ENCODE peak calls at places on chromosomes 11 and 22, in eight cellular contexts. F is GM23338, U is GM23248, V is PC-9, H is HCT116, G is SK-N-SH, C is PC-3, Q is Karpas-422. B is an unnamed sample. For H3K9me2, the result is how much of the 10 kb centered on the place peaks cover.

GRCh38 chr11:61947486-61948210 is 2.5 kb upstream of the BEST1 start:
- DNase-seq in F (peak), U (peak), V (peak), H (peak), G (peak), C (peak), Q (peak), B (peak)

GRCh38 chr11:75603791-75604736 is 42.0 kb downstream of the SERPINH1 start:
- DNase-seq in F (no peak), U (peak), V (peak), H (no peak), G (no peak), C (peak), Q (no peak), B (no peak)

GRCh38 chr11:77038029-77038824 is 4.0 kb downstream of the B3GNT6 start:
- DNase-seq in F (no peak), U (no peak), V (peak), H (no peak), G (no peak), C (peak), Q (no peak), B (no peak)

GRCh38 chr11:16385099-16385498 is 28.8 kb upstream of the SOX6 start:
- DNase-seq in F (no peak), U (no peak), V (no peak), H (no peak), G (no peak), C (no peak), Q (no peak), B (no peak)

GRCh38 chr11:85955531-85955930 is 100.3 kb downstream of the CCDC83 start:
- DNase-seq in F (no peak), U (peak), V (no peak), H (no peak), G (no peak), C (no peak), Q (no peak), B (no peak)

GRCh38 chr11:133012803-133013202 is 519.5 kb downstream of the OPCML start:
- DNase-seq in F (no peak), U (no peak), V (no peak), H (no peak), G (no peak), C (no peak), Q (no peak), B (no peak)

GRCh38 chr11:114172055-114172861 is 112.7 kb downstream of the ZBTB16 start:
- DNase-seq in F (no peak), U (no peak), V (no peak), H (no peak), G (no peak), C (no peak), Q (no peak), B (no peak)

GRCh38 chr11:77406396-77406795 is 67.5 kb downstream of the PAK1 start:
- DNase-seq in F (no peak), U (no peak), V (no peak), H (no peak), G (no peak), C (no peak), Q (no peak), B (no peak)

GRCh38 chr22:42697542-42698013 is 23.1 kb downstream of the A4GALT start:
- DNase-seq in F (no peak), U (peak), V (peak), H (peak), G (no peak), C (peak), Q (no peak), B (no peak)

GRCh38 chr22:49322231-49322630 is 505.4 kb downstream of the BRD1 start:
- DNase-seq in F (no peak), U (no peak), V (no peak), H (no peak), G (no peak), C (no peak), Q (no peak), B (no peak)

GRCh38 chr11:69518081-69518950 is 36.9 kb downstream of the LINC01488 start:
- DNase-seq in F (no peak), U (peak), V (no peak), H (no peak), G (no peak), C (no peak), Q (no peak), B (no peak)

GRCh38 chr22:19718255-19719054 is 4.2 kb downstream of the SEPTIN5 start:
- DNase-seq in F (no peak), U (peak), V (no peak), H (no peak), G (no peak), C (no peak), Q (no peak), B (no peak)

GRCh38 chr11:57515332-57516060 is at the start of gene SLC43A1:
- DNase-seq in F (peak), U (peak), V (peak), H (no peak), G (peak), C (peak), Q (peak), B (peak)

GRCh38 chr11:27239305-27239942 is 123.6 kb downstream of the CCDC34 start:
- DNase-seq in F (no peak), U (peak), V (no peak), H (no peak), G (no peak), C (no peak), Q (no peak), B (no peak)

GRCh38 chr22:39503590-39503989 is 1.5 kb downstream of the MIEF1 start:
- DNase-seq in F (no peak), U (peak), V (no peak), H (no peak), G (no peak), C (no peak), Q (peak), B (peak)

GRCh38 chr22:39500101-39500500 is 2.0 kb upstream of the MIEF1 start:
- DNase-seq in F (no peak), U (no peak), V (no peak), H (no peak), G (no peak), C (no peak), Q (no peak), B (no peak)

GRCh38 chr22:39502789-39503464 is 837 bp downstream of the MIEF1 start:
- DNase-seq in F (no peak), U (peak), V (no peak), H (no peak), G (no peak), C (no peak), Q (peak), B (peak)

GRCh38 chr22:39502109-39502788 is at the start of gene MIEF1:
- DNase-seq in F (peak), U (peak), V (peak), H (peak), G (peak), C (peak), Q (peak), B (peak)

DNA sequence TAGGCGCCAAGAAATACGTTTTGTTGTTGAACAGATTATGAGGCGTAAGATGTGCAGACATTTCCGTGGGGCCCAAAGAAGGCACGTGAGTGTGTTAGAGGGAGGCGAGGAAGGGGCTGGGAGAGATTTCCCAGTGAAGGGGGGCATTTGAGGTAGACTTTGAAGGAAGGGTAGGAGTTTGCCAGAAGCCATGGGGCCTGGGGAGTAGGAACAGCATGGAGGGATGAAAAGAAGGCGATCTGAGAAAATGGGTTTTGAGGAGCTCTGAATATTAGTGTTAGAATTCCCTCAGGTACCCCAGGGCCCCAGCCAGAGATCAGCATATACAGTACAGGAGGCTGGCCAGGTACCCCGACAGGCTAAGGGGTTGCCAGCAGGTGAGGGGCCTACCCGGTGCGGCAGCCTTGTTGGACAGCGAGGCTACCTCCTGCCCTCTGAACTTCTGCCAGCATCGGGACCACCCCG is 414 bp upstream of the MIEF1 start:
- DNase-seq in F (no peak), U (no peak), V (no peak), H (no peak), G (no peak), C (no peak), Q (no peak), B (no peak)
- H3K4me3 ChIP-seq in F (peak), U (peak), V (peak), H (peak), G (no peak), C (peak), Q (peak), B (peak)

GRCh38 chr11:7677071-7677470 is 3.8 kb upstream of the CYB5R2 start:
- DNase-seq in F (no peak), U (peak), V (peak), H (no peak), G (no peak), C (peak), Q (no peak), B (no peak)
- H3K9me2 ChIP-seq in F (under half), U (under half), V (under half), H (under half), G (under half), C (under half), Q (under half), B (under half)

DNA sequence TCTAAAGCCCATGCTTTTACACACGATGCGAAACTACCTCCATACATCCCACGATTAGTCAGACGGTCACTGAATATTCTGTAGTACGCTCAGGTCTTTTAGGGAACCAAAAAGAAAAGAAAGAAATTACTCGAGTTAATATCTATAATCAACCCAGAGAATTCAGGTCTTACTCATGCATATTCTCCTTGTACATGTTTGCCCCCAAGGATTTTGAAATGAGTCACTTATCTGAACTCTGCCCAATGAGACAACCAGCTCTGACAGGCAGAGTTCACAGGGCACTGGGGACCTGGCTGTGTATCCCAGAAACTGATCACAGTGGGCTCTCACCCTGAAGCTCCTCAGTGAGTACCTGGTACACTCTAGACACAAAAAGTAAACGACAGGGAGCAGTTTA is 29.2 kb downstream of the RASSF10 start:
- DNase-seq in F (no peak), U (peak), V (no peak), H (no peak), G (no peak), C (peak), Q (no peak), B (no peak)
- H3K4me2 ChIP-seq in F (no peak), U (no peak), V (no peak), H (no peak), G (no peak), C (no peak), Q (no peak), B (no peak)

GRCh38 chr22:17007852-17008731 is at the start of gene GAB4:
- DNase-seq in F (peak), U (no peak), V (no peak), H (no peak), G (no peak), C (no peak), Q (no peak), B (no peak)
- H3K4me3 ChIP-seq in F (peak), U (no peak), V (no peak), H (no peak), G (no peak), C (no peak), Q (no peak), B (no peak)

DNA sequence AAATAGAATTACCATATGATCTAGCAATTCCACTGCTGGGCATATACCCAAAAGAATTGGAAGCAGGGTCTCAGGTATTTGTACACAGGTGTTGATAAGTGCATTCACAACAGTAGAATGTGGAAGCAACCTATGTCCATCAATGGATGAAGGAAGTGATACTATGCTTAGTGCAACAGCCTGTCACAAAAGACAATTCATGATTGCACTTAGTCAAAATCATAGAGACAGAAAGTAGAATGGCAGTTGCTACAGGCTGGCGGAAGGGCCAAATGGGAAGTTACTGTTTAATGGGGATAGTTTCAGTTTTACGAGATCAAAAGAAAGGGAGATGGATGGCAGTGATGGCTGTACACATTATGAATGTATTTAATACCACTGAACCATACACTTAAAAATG is 42.0 kb downstream of the SGSM3 start:
- DNase-seq in F (no peak), U (no peak), V (no peak), H (no peak), G (no peak), C (no peak), Q (peak), B (peak)
- H3K9me2 ChIP-seq in F (under half), U (under half), V (under half), H (under half), G (under half), C (under half), Q (under half), B (under half)

GRCh38 chr22:29206372-29207230 is 905 bp downstream of the EMID1 start:
- DNase-seq in F (no peak), U (no peak), V (no peak), H (no peak), G (peak), C (no peak), Q (no peak), B (no peak)

GRCh38 chr22:29207562-29208501 is 2.1 kb downstream of the EMID1 start:
- DNase-seq in F (no peak), U (no peak), V (no peak), H (no peak), G (peak), C (no peak), Q (no peak), B (no peak)

GRCh38 chr22:29205598-29206371 is at the start of gene EMID1:
- DNase-seq in F (peak), U (peak), V (no peak), H (no peak), G (peak), C (peak), Q (no peak), B (no peak)

GRCh38 chr22:29208502-29208862 is 2.8 kb downstream of the EMID1 start:
- DNase-seq in F (peak), U (no peak), V (no peak), H (no peak), G (peak), C (no peak), Q (peak), B (no peak)

DNA sequence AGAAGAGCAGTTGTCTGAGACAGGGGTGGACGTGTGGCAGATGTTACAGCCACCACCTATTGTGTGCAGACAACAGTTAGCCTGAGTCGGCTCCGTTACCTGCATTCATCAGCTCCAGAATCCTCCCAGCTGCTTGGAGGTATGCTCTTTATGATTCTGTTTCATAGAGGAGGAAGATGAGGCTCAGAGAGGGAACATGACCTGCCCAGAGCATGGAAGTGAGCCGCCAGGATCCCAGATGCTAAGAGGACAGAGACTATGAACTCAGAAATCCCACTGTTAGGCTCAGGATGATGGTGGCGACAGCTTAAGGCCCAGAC is 1.5 kb downstream of the EMID1 start:
- DNase-seq in F (no peak), U (no peak), V (no peak), H (no peak), G (no peak), C (no peak), Q (no peak), B (no peak)
- H3K4me2 ChIP-seq in F (peak), U (no peak), V (no peak), H (peak), G (no peak), C (no peak), Q (no peak), B (no peak)

GRCh38 chr11:2269601-2270321 is 627 bp downstream of the ASCL2 start:
- DNase-seq in F (peak), U (peak), V (no peak), H (no peak), G (peak), C (peak), Q (no peak), B (no peak)

GRCh38 chr11:2271327-2272240 is 1.2 kb upstream of the ASCL2 start:
- DNase-seq in F (peak), U (no peak), V (no peak), H (no peak), G (no peak), C (no peak), Q (no peak), B (no peak)

GRCh38 chr11:2271077-2271326 is 614 bp upstream of the ASCL2 start:
- DNase-seq in F (peak), U (no peak), V (no peak), H (no peak), G (no peak), C (no peak), Q (no peak), B (no peak)

GRCh38 chr11:2268911-2269600 is 1.3 kb downstream of the ASCL2 start:
- DNase-seq in F (peak), U (peak), V (peak), H (no peak), G (peak), C (peak), Q (no peak), B (no peak)

DNA sequence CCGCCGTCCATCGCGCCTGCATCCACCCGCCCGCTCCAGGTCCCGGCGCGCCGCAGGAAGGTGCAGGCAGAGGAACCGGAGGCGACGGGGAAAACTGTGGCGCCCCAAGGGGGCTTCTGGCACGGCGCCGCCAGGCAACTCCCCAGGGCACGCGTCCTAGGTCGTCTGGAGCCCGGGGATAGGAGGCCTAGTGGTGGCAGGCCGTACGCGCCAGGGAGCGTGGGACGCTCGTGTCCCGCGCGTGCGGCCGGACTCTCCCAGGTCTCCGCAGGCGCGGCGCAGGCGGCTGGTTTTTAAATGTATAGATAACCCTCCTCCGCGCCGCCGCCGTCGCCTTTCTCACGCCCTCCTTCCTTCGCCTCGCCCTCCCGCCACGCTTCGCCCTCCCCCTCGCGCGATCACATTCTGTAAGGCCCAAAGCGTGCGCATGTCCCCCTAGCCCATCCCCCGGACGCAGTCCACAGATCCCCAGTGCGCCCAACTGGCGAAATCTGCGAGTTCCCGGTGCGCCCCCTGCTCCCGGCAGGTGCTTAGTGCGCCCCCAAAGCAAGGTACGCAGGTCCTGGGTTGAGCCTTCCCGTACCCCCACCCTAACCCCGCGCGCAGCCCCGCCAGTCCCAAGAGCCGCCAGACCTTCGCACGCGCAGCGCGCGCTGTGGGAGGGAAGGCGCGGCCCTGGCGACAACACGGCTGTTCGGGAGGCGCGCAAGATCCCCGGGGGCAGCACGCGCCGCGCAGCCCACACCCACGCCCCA is at the start of gene ASCL2:
- DNase-seq in F (peak), U (no peak), V (no peak), H (no peak), G (peak), C (no peak), Q (no peak), B (no peak)
- H3K4me3 ChIP-seq in F (peak), U (no peak), V (peak), H (peak), G (no peak), C (peak), Q (no peak), B (no peak)